ENCODE peak calls at places on chromosomes 13 and 19, in ten cellular contexts. M, F, H, W, X, R, E, K, S and P are unnamed samples.

GRCh38 chr19:18856385-18857126 is 24.8 kb downstream of the UPF1 start:
- DNase-seq in E (no peak), S (no peak), W (no peak), F (no peak), M (no peak), K (no peak), R (no peak), H (peak), X (no peak), P (no peak)

GRCh38 chr13:49791753-49792549 is 531 bp downstream of the KPNA3 start:
- DNase-seq in W (peak), S (peak), K (peak), F (no peak), H (peak), R (peak), E (no peak), X (no peak), M (peak), P (no peak)

GRCh38 chr13:40445557-40445990 is 220.9 kb downstream of the FOXO1 start:
- DNase-seq in H (no peak), F (no peak), S (peak), E (no peak), K (peak), W (peak), X (no peak), M (peak), R (peak), P (no peak)

GRCh38 chr19:28966737-28967401 is 246.1 kb downstream of the UQCRFS1 start:
- DNase-seq in X (no peak), H (no peak), K (no peak), R (no peak), E (no peak), W (no peak), S (no peak), M (no peak), F (no peak), P (no peak)

GRCh38 chr19:40962460-40962961 is 28.6 kb upstream of the CYP2B6 start:
- DNase-seq in H (peak), X (no peak), F (no peak), K (no peak), W (no peak), E (no peak), M (peak), S (no peak), R (no peak), P (no peak)

GRCh38 chr13:74040200-74040599 is 94.0 kb downstream of the KLF12 start:
- DNase-seq in M (peak), E (no peak), F (peak), R (no peak), W (peak), S (peak), X (peak), K (peak), H (peak), P (peak)

GRCh38 chr19:6516659-6517291 is 14.1 kb upstream of the TNFSF9 start:
- DNase-seq in F (peak), R (peak), W (peak), E (peak), S (peak), K (peak), H (peak), M (peak), X (peak), P (peak)

GRCh38 chr13:20711301-20712044 is 8.0 kb downstream of the IL17D start:
- DNase-seq in E (no peak), S (no peak), K (no peak), F (no peak), R (no peak), X (no peak), H (peak), W (no peak), M (no peak), P (no peak)

GRCh38 chr13:42815686-42816085 is 34.3 kb downstream of the FAM216B start:
- DNase-seq in X (no peak), F (no peak), H (no peak), M (no peak), S (no peak), K (no peak), R (no peak), W (no peak), E (no peak), P (no peak)

GRCh38 chr19:4744451-4745170 is 21.0 kb upstream of the DPP9 start:
- DNase-seq in M (peak), X (no peak), W (peak), F (no peak), S (peak), H (peak), K (no peak), E (no peak), R (peak), P (no peak)

GRCh38 chr19:13864513-13865242 is 12.3 kb upstream of the NANOS3 start:
- DNase-seq in W (no peak), M (no peak), X (no peak), F (no peak), K (no peak), E (no peak), S (no peak), H (no peak), R (no peak), P (no peak)

GRCh38 chr13:20239748-20240147 is 7.6 kb upstream of the GJB6 start:
- DNase-seq in S (no peak), K (no peak), F (no peak), X (no peak), W (no peak), R (no peak), H (no peak), E (no peak), M (no peak), P (no peak)

GRCh38 chr19:2986951-2987491 is 9.7 kb downstream of the TLE6 start:
- DNase-seq in M (no peak), W (no peak), H (no peak), K (no peak), S (no peak), R (no peak), F (no peak), E (no peak), X (no peak), P (no peak)

GRCh38 chr13:112895521-112896465 is 73.2 kb upstream of the MCF2L start:
- DNase-seq in H (no peak), S (no peak), R (no peak), W (no peak), F (no peak), E (no peak), K (no peak), M (no peak), X (no peak), P (no peak)

GRCh38 chr13:46609726-46610125 is 56.8 kb downstream of the LRCH1 start:
- DNase-seq in M (no peak), W (no peak), R (no peak), E (no peak), H (no peak), S (no peak), F (no peak), X (no peak), K (no peak), P (no peak)

GRCh38 chr19:50255115-50255514 is 51.7 kb downstream of the MYH14 start:
- DNase-seq in X (no peak), W (no peak), E (no peak), M (no peak), S (no peak), H (no peak), R (no peak), K (no peak), F (no peak), P (no peak)

GRCh38 chr13:114144606-114145244 is 12.3 kb upstream of the RASA3 start:
- DNase-seq in E (peak), S (no peak), R (no peak), M (no peak), W (no peak), X (no peak), F (peak), H (no peak), K (no peak), P (peak)

GRCh38 chr13:57624565-57625435 is 6.7 kb upstream of the PCDH17 start:
- DNase-seq in X (no peak), W (peak), K (no peak), H (peak), F (no peak), M (peak), S (no peak), E (no peak), R (no peak), P (no peak)

GRCh38 chr19:34556500-34556899 is 74.9 kb downstream of the WTIP start:
- DNase-seq in H (peak), E (no peak), K (no peak), F (no peak), M (peak), S (no peak), R (no peak), W (peak), X (peak), P (no peak)

GRCh38 chr19:20179946-20180345 is 12.9 kb downstream of the ZNF486 start:
- DNase-seq in K (no peak), M (no peak), S (no peak), H (no peak), W (no peak), X (no peak), R (peak), F (no peak), E (no peak), P (no peak)

GRCh38 chr13:37023871-37024270 is 23.3 kb downstream of the EXOSC8 start:
- DNase-seq in E (no peak), S (no peak), F (no peak), H (no peak), R (no peak), X (no peak), W (no peak), K (no peak), M (no peak), P (no peak)

DNA sequence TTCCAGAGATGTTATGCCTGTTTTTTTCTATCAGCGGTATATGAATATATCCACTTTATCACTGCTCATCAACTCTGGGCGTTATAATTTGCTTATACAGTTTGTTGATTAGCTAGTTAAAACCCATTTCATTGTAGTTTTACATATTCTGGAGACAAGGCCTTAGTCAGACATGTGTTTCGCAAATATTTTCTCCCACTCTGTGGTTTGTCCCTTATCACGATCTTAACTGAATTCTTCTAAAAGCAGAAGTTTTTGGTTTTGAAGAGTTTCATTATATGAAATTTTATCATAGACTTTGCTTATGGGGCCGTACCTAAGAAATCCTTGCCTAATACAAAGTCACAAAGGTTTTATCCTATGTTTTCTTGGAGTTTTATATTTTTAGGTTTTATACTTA is 84.6 kb downstream of the FRY start:
- DNase-seq in W (no peak), R (no peak), X (no peak), F (no peak), S (no peak), M (no peak), H (no peak), K (no peak), E (no peak), P (no peak)
- H3K27ac ChIP-seq in W (no peak), R (peak), X (no peak), F (no peak), S (no peak), M (no peak), H (no peak), K (no peak), E (no peak), P (no peak)

DNA sequence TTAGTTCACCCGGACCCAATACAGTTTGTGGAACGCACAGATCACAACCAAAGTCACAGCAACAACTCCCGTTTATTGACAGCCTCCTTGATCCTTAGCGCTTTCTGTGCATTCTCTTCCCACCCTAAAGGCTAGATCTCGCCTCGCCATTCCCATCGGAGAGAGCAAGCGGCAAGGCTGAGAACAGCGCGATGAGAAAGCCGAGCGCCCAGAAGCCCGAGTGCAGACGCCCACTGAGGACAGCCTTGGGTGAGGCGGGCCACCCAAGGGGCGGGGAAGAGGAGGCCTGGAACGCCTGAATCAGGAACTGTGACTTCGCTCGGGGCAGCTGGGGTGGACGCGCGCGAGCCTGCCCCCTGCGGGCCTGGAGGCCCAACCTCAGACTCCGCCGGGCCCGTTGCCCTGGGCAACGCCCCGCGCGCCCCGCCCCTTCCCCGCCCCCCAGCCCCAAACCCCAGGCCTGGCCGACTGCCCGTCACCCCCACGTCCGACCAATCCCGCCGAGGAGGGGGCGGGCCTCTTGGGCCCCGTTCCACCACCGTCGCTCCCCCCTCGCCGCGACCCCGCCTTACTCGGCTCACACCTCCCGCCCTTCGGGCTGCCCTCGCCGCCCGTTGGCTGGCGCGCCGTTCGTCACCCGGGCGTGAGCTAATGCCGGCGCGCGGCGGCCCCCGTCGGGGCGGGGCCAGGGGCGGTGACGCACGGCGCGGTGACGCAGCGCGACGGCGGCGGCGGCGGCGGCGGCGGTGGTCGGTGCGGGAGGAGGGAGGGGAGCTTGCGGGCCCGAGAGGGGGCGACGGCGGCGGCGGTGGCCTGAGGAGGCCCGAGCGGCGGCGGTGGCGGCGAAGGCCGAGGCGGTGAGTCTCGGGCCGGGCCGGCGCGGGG is at the start of gene SAMD4B:
- DNase-seq in M (peak), R (peak), W (peak), K (peak), H (peak), F (peak), E (peak), S (peak), X (peak), P (peak)
- TF ChIP-seq POLR2A in M (peak), R (peak), W (peak), K (peak), H (peak), F (peak), E (peak), S (peak), X (peak), P (peak)

DNA sequence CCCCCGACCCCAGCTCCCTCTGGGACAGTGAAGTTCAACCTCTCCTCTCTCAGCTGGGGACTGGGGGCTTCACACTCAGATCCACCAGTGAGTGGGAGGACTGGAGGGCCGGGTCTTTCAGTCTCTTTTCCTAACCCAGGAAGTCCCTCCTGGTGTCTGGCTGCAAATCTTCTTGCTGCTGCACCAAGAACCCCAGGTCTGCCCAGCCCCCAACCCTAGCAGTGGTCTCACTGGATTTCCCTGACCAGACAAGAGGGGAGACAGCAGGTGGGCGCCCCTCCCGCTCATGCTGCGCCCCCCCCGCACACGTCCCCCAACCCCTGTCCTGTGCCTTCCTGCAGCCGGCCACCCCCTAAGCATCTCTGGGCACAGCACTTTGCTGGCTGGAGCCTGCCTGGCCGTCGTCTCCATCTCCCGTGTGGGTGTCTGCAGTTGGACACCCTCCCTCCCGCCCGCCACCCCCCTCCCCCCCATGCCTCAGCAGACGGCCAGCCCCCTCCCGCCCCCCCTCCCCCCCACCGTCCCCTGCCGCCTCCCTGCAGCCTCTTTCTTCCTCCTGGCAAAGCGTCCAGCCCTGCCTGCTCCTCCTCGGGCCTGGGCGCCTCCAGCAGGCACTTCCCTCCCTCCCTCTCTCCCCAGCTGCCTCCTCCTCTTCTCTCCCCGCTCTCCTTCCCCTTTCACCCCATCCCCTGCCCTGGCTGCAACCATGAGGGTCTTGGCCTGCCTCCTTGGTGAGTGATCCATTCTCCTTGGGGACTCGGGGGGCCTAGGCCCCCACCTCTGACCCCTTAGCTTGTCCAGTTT is at the start of gene SSC5D:
- DNase-seq in W (no peak), R (peak), X (no peak), K (no peak), H (no peak), E (no peak), F (no peak), M (peak), S (peak), P (no peak)
- H3K27ac ChIP-seq in W (peak), R (peak), X (peak), K (peak), H (peak), E (peak), F (peak), M (peak), S (peak), P (peak)

DNA sequence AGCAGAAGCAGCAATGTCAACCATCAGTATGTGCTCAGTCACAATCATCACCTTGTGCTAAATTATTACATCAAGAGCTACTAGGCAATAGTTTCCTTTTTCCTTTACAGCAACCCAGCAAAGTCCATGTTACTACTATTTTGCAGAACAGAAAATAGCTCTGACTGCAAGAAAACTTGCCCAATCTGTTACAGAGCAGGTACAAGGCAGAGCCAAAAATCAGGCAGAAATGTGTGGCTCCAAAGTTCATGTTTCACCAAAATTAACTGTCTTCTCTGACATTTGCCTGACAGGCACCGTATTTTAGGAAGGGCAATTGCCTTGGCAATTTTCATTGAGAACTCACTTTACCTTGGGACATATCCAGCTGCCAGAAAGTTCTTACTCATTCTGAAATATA is 177.6 kb upstream of the TMTC4 start:
- DNase-seq in H (no peak), S (no peak), K (no peak), M (no peak), R (no peak), X (no peak), F (no peak), W (no peak), E (no peak), P (no peak)
- TF ChIP-seq POLR2A in H (no peak), S (no peak), K (no peak), M (no peak), R (no peak), X (no peak), F (no peak), W (no peak), E (no peak), P (no peak)

GRCh38 chr19:15116856-15117255 is 9.7 kb downstream of the SYDE1 start:
- DNase-seq in X (no peak), E (no peak), W (no peak), S (no peak), K (no peak), R (no peak), H (no peak), F (no peak), M (no peak), P (no peak)

GRCh38 chr19:15120135-15121026 is 13.2 kb downstream of the SYDE1 start:
- DNase-seq in X (no peak), R (no peak), F (no peak), E (no peak), K (no peak), W (no peak), M (no peak), S (no peak), H (no peak), P (no peak)

GRCh38 chr19:15115762-15116615 is 8.8 kb downstream of the SYDE1 start:
- DNase-seq in E (no peak), X (no peak), R (no peak), F (no peak), S (no peak), K (no peak), H (no peak), M (no peak), W (no peak), P (no peak)

GRCh38 chr19:15118789-15119494 is 11.7 kb downstream of the SYDE1 start:
- DNase-seq in M (no peak), W (no peak), S (no peak), X (no peak), R (no peak), F (no peak), K (no peak), H (no peak), E (no peak), P (no peak)

DNA sequence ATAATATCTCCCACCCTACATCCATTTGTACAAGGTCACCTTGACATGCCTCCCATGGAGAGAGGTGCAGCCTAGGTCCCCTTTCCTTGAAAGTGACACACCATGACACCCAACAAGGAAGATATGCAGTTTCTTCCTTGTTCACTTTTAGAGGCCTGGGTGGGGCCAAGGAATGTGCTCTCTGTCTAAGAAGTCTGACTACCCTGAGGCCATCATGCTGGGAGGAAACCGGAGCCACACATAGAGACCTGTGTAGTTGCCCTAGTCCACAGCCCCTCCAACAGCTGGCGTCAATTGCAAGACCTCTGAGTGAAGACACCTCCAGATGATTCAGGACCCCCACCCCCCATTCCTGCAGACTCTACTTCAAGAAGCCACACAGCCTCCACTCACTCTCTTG is 11.0 kb downstream of the SYDE1 start:
- DNase-seq in X (no peak), S (no peak), H (no peak), M (no peak), W (no peak), E (no peak), F (no peak), R (no peak), K (no peak), P (no peak)
- H3K27ac ChIP-seq in X (no peak), S (no peak), H (no peak), M (no peak), W (no peak), E (no peak), F (no peak), R (no peak), K (no peak), P (no peak)

GRCh38 chr19:51337861-51338562 is 3.9 kb downstream of the VSIG10L start:
- DNase-seq in R (no peak), F (no peak), K (no peak), W (no peak), X (no peak), M (no peak), H (no peak), E (no peak), S (no peak), P (no peak)

GRCh38 chr19:51338563-51339312 is 3.2 kb downstream of the VSIG10L start:
- DNase-seq in X (peak), K (peak), R (peak), E (peak), H (peak), S (peak), F (peak), W (peak), M (peak), P (peak)

GRCh38 chr19:51339313-51339686 is 2.6 kb downstream of the VSIG10L start:
- DNase-seq in H (no peak), S (no peak), F (no peak), W (no peak), M (peak), X (no peak), R (no peak), K (no peak), E (no peak), P (no peak)

GRCh38 chr19:51341066-51341465 is 873 bp downstream of the VSIG10L start:
- DNase-seq in M (no peak), K (no peak), X (no peak), W (no peak), H (no peak), F (no peak), R (no peak), E (no peak), S (no peak), P (no peak)

GRCh38 chr19:51339687-51340656 is 2.0 kb downstream of the VSIG10L start:
- DNase-seq in W (peak), R (peak), X (peak), M (peak), K (peak), E (peak), F (peak), S (peak), H (peak), P (peak)
- TF ChIP-seq POLR2A in W (peak), R (peak), X (peak), M (peak), K (no peak), E (no peak), F (peak), S (peak), H (peak), P (peak)